ENCODE peak calls at places on chromosome 1, in four cellular contexts. W is heart right ventricle, E is NCI-H82, P is NT2/D1. K is an unnamed sample.

GRCh38 chr1:79457825-79458224 is 451.3 kb upstream of the ADGRL4 start:
- DNase-seq in W (no peak), P (no peak), E (no peak), K (no peak)

GRCh38 chr1:223143760-223144248 is 756 bp upstream of the TLR5 start:
- DNase-seq in E (peak), P (no peak), W (peak), K (peak)

GRCh38 chr1:66405046-66405445 is 128.9 kb upstream of the SGIP1 start:
- DNase-seq in E (peak), P (no peak), W (no peak), K (no peak)

GRCh38 chr1:101200513-101200912 is 36.3 kb upstream of the S1PR1 start:
- DNase-seq in W (no peak), P (peak), E (peak), K (no peak)

GRCh38 chr1:3858231-3858981 is 1.1 kb downstream of the DFFB start:
- DNase-seq in P (no peak), W (no peak), E (peak), K (peak)

GRCh38 chr1:240706150-240706904 is 94.4 kb upstream of the GREM2 start:
- DNase-seq in E (peak), W (no peak), P (no peak), K (no peak)

GRCh38 chr1:40610156-40610555 is 55.3 kb downstream of the RIMS3 start:
- DNase-seq in W (no peak), P (no peak), E (no peak), K (no peak)

GRCh38 chr1:17570228-17570627 is 30.7 kb downstream of the ARHGEF10L start:
- DNase-seq in E (no peak), P (no peak), W (no peak), K (no peak)

GRCh38 chr1:20551945-20552727 is at the start of gene FAM43B:
- DNase-seq in E (peak), P (no peak), W (peak), K (peak)

GRCh38 chr1:61338899-61339298 is 256.5 kb downstream of the NFIA start:
- DNase-seq in W (no peak), E (no peak), P (no peak), K (no peak)

GRCh38 chr1:53902235-53902920 is 8.4 kb downstream of the DIO1 start:
- DNase-seq in P (no peak), E (no peak), W (no peak), K (no peak)

GRCh38 chr1:241323510-241323909 is 33.5 kb downstream of the RGS7 start:
- DNase-seq in W (no peak), E (no peak), P (peak), K (peak)

GRCh38 chr1:221602866-221603265 is 139.0 kb downstream of the DUSP10 start:
- DNase-seq in E (no peak), W (no peak), P (no peak), K (no peak)

GRCh38 chr1:31335007-31335406 is 37.9 kb downstream of the FABP3 start:
- DNase-seq in W (no peak), P (peak), E (peak), K (peak)

GRCh38 chr1:241611063-241611462 is 29.1 kb downstream of the CHML start:
- DNase-seq in P (peak), E (peak), W (no peak), K (peak)

GRCh38 chr1:163709636-163710035 is 387.9 kb downstream of the NUF2 start:
- DNase-seq in E (no peak), P (no peak), W (no peak), K (no peak)

GRCh38 chr1:181094813-181095212 is 6.3 kb downstream of the IER5 start:
- DNase-seq in W (no peak), E (no peak), P (no peak), K (no peak)

GRCh38 chr1:114023377-114023776 is 44.1 kb downstream of the OLFML3 start:
- DNase-seq in P (no peak), W (no peak), E (peak), K (no peak)

GRCh38 chr1:93753766-93754763 is 72.4 kb upstream of the BCAR3 start:
- DNase-seq in P (no peak), E (no peak), W (no peak), K (no peak)

GRCh38 chr1:238675241-238675640 is 711.1 kb upstream of the CHRM3 start:
- DNase-seq in P (no peak), E (no peak), W (no peak), K (no peak)

GRCh38 chr1:230292739-230293720 is 133.1 kb downstream of the PGBD5 start:
- DNase-seq in E (peak), P (no peak), W (no peak), K (no peak)

GRCh38 chr1:26372039-26372438 is 511 bp downstream of the ZNF683 start:
- DNase-seq in E (no peak), W (no peak), P (no peak), K (no peak)

GRCh38 chr1:77056525-77056924 is 162.7 kb downstream of the PIGK start:
- DNase-seq in E (no peak), P (no peak), W (no peak), K (no peak)

GRCh38 chr1:8733463-8733862 is 84.0 kb downstream of the RERE start:
- DNase-seq in W (no peak), E (no peak), P (no peak), K (no peak)

GRCh38 chr1:177185209-177185608 is 14.5 kb downstream of the BRINP2 start:
- DNase-seq in P (no peak), W (no peak), E (peak), K (no peak)

GRCh38 chr1:199089393-199090122 is 450.7 kb downstream of the PTPRC start:
- DNase-seq in W (no peak), P (no peak), E (no peak), K (peak)

GRCh38 chr1:232868793-232869491 is 63.7 kb downstream of the MAP10 start:
- DNase-seq in P (no peak), E (no peak), W (no peak), K (no peak)

GRCh38 chr1:214472362-214472761 is 79.0 kb downstream of the PTPN14 start:
- DNase-seq in E (no peak), W (no peak), P (no peak), K (no peak)

GRCh38 chr1:75328691-75329090 is 194.5 kb downstream of the LHX8 start:
- DNase-seq in P (no peak), E (no peak), W (no peak), K (no peak)

K was measured in Jurkat, Clone E6-1.